ENCODE peak calls at places on chromosomes 5 and 9, in six cellular contexts. F is tibial nerve; H is aorta; N is pancreas; B is CD8-positive, alpha-beta T cell; Z is sigmoid colon. A is an unnamed sample. For H3K36me3, the result is how much of the 10 kb centered on the place peaks cover.

GRCh38 chr5:96940586-96940985 is 4.7 kb downstream of the LNPEP start:
- DNase-seq in F (no peak), H (no peak), N (no peak), B (no peak), Z (no peak), A (no peak)

GRCh38 chr5:172175263-172175719 is 12.7 kb downstream of the STK10 start:
- DNase-seq in F (no peak), H (peak), N (no peak), B (peak), Z (peak), A (peak)

GRCh38 chr9:94167055-94167346 is 82.7 kb downstream of the PTPDC1 start:
- DNase-seq in F (no peak), H (no peak), N (no peak), B (no peak), Z (no peak), A (no peak)

GRCh38 chr5:173954671-173955605 is 34.0 kb upstream of the C5orf47 start:
- DNase-seq in F (no peak), H (no peak), N (peak), B (no peak), Z (peak), A (no peak)

GRCh38 chr5:67195406-67196275 is 958 bp downstream of the CD180 start:
- DNase-seq in F (no peak), H (no peak), N (no peak), B (no peak), Z (no peak), A (no peak)

GRCh38 chr5:177468329-177469058 is 4.9 kb downstream of the DBN1 start:
- DNase-seq in F (no peak), H (no peak), N (no peak), B (no peak), Z (peak), A (no peak)

GRCh38 chr9:127370147-127370579 is 26.8 kb upstream of the SLC2A8 start:
- DNase-seq in F (no peak), H (no peak), N (no peak), B (no peak), Z (no peak), A (no peak)

GRCh38 chr5:112186401-112186990 is 232.6 kb downstream of the EPB41L4A start:
- DNase-seq in F (no peak), H (no peak), N (no peak), B (no peak), Z (no peak), A (no peak)

GRCh38 chr5:44536650-44537260 is 147.5 kb upstream of the FGF10 start:
- DNase-seq in F (no peak), H (no peak), N (peak), B (no peak), Z (no peak), A (no peak)

GRCh38 chr9:95381243-95381642 is 63.7 kb upstream of the FANCC start:
- DNase-seq in F (no peak), H (no peak), N (no peak), B (no peak), Z (no peak), A (no peak)

GRCh38 chr5:122805481-122805880 is 30.6 kb downstream of the SNX2 start:
- DNase-seq in F (no peak), H (no peak), N (no peak), B (no peak), Z (no peak), A (no peak)

GRCh38 chr5:169050146-169050571 is 250.8 kb downstream of the SLIT3 start:
- DNase-seq in F (no peak), H (no peak), N (peak), B (no peak), Z (no peak), A (no peak)

GRCh38 chr9:124280176-124280691 is 22.5 kb downstream of the NEK6 start:
- DNase-seq in F (no peak), H (peak), N (no peak), B (no peak), Z (no peak), A (peak)

GRCh38 chr5:157335534-157336422 is 69.9 kb downstream of the CYFIP2 start:
- DNase-seq in F (peak), H (no peak), N (no peak), B (no peak), Z (no peak), A (no peak)

GRCh38 chr5:181160144-181160754 is 12.9 kb downstream of the OR2V2 start:
- DNase-seq in F (no peak), H (peak), N (no peak), B (peak), Z (peak), A (no peak)

GRCh38 chr5:37400501-37400900 is 21.4 kb downstream of the WDR70 start:
- DNase-seq in F (no peak), H (no peak), N (no peak), B (no peak), Z (no peak), A (no peak)

GRCh38 chr5:172322028-172322965 is 38.7 kb upstream of the UBTD2 start:
- DNase-seq in F (no peak), H (no peak), N (peak), B (no peak), Z (peak), A (no peak)

GRCh38 chr9:6034954-6035353 is 19.5 kb upstream of the RANBP6 start:
- DNase-seq in F (no peak), H (no peak), N (no peak), B (no peak), Z (no peak), A (no peak)

GRCh38 chr9:30718483-30718882 is 1666.0 kb upstream of the ACO1 start:
- DNase-seq in F (no peak), H (no peak), N (no peak), B (no peak), Z (no peak), A (no peak)

GRCh38 chr5:72387985-72388384 is 67.8 kb downstream of the PTCD2 start:
- DNase-seq in F (no peak), H (no peak), N (no peak), B (no peak), Z (no peak), A (no peak)

GRCh38 chr5:133895979-133896378 is 72.4 kb downstream of the C5orf15 start:
- DNase-seq in F (no peak), H (no peak), N (no peak), B (no peak), Z (no peak), A (no peak)

GRCh38 chr5:132561601-132562000 is 4.8 kb downstream of the RAD50 start:
- DNase-seq in F (no peak), H (no peak), N (no peak), B (no peak), Z (no peak), A (no peak)

GRCh38 chr5:140182803-140183367 is 7.9 kb downstream of the CYSTM1 start:
- DNase-seq in F (no peak), H (no peak), N (no peak), B (no peak), Z (peak), A (peak)

GRCh38 chr5:83102581-83102980 is 25.2 kb downstream of the XRCC4 start:
- DNase-seq in F (no peak), H (no peak), N (no peak), B (no peak), Z (no peak), A (no peak)

DNA sequence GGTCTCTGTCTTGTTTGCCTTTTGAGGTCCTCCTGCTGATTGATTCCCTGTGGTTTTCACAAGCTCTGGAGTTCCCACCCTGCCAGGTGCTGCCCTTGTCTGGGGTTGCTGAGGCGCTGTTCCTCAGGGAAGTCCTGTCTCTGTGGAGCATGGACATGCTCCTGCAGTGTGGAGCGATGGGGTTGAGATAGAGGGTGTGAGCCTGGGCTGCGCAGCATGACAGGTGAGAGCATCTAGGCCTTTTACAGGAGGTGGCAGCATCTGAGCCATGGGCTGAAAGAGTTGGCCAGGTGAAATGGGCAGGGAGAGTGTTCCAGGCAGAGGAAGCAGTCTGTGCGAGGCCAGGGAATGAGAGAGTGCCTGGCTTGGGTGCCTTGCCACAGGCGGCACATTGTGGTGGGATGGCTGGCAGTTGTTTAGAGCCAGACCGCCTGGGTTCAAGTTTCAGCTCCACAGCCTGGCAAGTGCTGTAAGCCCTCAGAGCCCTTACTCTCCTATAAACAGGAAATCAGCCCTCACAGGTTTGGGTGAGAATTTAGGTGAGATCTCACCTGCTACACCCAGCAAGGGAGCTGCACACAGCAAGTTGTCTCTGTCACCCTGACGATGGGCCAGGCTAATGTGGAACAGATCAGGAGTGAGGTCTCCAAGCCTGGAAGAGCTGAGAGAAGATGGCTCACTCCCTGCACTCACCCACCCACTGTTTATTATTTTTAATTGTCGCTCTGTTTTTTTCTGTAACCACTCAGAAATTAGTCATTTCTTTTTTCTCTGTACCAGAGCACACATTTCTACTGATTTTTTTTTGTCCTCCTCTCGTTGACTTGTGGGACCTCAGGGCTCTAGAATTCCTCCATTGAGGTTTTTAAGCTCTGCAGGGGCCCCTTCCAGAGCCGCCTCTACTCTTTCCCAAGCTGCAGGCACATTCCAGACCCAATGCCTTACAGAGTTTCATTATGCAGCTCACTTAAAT is 19.6 kb downstream of the TCOF1 start:
- DNase-seq in F (no peak), H (no peak), N (no peak), B (no peak), Z (no peak), A (no peak)
- H3K36me3 ChIP-seq in F (under half), H (under half), N (under half), B (half or more), Z (half or more), A (half or more)

GRCh38 chr9:137787376-137787775 is 90.2 kb upstream of the CACNA1B start:
- DNase-seq in F (no peak), H (no peak), N (no peak), B (no peak), Z (peak), A (no peak)
- H3K36me3 ChIP-seq in F (under half), H (under half), N (under half), B (half or more), Z (under half), A (half or more)

DNA sequence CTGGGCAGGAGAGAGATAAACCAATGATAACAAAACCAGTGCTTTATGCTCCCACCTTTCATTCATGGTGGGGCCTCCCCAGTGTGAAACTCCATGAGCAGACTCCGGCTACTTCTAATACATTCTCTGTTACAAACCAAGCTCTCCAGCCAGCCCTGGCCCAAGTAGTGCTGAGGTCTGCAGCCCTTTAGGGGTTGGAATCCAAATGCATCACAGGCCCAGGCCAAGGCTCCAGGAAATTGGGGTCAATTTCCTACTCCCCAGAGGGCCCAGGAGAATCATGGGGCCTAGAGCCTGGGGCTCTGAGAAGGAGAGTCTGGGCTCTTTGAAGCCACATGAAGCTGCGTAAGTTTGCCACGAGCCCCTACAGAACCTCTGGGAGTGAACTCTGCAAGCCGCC is 206.4 kb downstream of the PAPPA start:
- DNase-seq in F (no peak), H (no peak), N (no peak), B (no peak), Z (no peak), A (no peak)
- H3K36me3 ChIP-seq in F (under half), H (under half), N (under half), B (under half), Z (under half), A (under half)

GRCh38 chr5:138933522-138934290 is 58.6 kb upstream of the LRRTM2 start:
- DNase-seq in F (no peak), H (no peak), N (no peak), B (no peak), Z (no peak), A (no peak)
- H3K36me3 ChIP-seq in F (under half), H (under half), N (under half), B (under half), Z (under half), A (under half)

DNA sequence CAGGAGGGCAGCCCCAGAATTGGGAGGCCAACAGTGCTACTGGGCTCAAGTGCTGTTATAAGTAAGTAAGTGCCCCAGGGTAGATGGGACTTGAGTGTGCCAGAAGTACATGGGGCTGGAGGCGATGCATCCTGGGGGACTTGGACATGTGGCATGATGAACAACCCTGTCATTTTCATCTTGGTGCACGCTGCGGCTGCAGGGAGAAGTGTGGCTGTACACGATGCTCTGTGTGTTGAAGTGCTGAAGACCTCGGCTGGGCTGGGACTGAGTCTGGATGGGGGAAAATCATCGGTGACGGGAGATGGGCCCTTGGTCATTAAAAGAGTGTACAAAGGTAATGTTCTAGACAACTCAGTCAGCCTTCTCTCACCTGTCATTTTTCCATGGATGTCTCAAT is 73.2 kb downstream of the GOLPH3 start:
- DNase-seq in F (no peak), H (no peak), N (no peak), B (no peak), Z (no peak), A (no peak)
- H3K36me3 ChIP-seq in F (under half), H (under half), N (under half), B (under half), Z (under half), A (under half)

DNA sequence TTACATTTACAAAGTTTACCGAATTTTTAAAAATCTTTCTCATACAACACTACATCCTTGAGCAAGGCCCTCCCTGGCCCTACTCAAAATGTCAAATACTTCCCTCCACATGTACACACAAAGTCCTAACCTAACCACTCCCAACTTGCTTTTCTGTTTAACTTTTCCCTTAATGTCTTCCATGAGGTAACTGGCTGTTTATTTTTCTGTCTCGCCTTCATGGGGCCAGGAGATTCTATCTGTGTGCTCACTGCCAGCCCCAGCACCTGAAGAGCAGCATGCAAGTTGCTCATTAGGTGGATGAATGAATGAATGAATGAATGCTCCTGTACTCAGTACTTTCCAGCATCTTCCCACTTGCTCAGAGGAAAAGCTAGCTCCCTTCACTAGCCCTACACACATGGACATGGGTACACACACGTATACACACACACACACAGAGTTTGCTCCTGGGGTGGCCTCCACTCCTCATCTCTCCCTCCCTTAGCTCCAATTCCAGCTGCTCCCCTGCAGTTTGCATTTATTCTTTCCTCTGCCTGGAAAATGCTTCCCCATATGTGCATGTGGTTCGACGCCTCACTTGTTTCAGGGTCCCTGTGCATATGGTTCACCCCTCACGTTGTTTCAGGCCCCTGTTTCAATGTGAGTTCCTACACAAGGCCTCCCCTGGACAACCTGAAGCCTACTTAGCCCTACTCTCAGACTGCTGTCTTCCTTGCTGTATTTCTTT is 165.2 kb downstream of the ROR2 start:
- DNase-seq in F (no peak), H (no peak), N (no peak), B (no peak), Z (peak), A (peak)
- H3K36me3 ChIP-seq in F (under half), H (under half), N (under half), B (under half), Z (under half), A (under half)

DNA sequence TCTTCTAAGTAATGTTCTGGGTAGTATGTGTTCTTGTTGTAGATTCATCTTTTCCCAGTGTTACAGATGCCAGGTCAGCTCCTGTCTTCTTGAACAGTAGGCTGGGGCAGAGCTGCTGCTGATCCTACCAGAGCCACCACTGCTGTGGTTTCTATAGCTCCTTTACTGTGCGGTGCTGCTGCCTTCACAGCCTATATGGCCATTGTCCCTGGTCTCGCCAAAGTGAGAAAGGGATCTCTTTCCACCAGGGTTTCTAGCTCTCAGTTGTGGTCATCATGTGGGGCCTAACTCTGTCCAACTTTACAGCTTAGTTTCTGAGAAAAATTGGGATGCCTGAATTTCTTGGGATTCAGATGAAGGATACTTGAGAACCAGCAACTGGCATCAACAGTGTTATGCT is 70.9 kb upstream of the CER1 start:
- DNase-seq in F (no peak), H (no peak), N (no peak), B (no peak), Z (no peak), A (no peak)
- H3K36me3 ChIP-seq in F (under half), H (under half), N (under half), B (under half), Z (under half), A (under half)